ENCODE peak calls at places on chromosomes 12 and 14, in six cellular contexts. P is ovary, K is suprapubic skin, I is endodermal cell, X is dorsolateral prefrontal cortex, M is left lung. O is an unnamed sample.
A peak's percentile ranks its signal among the peaks of the same experiment; 100 is the strongest.

GRCh38 chr12:103840399-103840880 is 594 bp downstream of the NT5DC3 start:
- DNase-seq in P (peak; percentile 64), K (peak; percentile 81), I (no peak), X (no peak), M (peak; percentile 81), O (no peak)

GRCh38 chr12:6871052-6871957 is 1.8 kb downstream of the SPSB2 start:
- DNase-seq in P (no peak), K (no peak), I (peak; percentile 71), X (no peak), M (peak; percentile 86), O (no peak)

GRCh38 chr14:53278602-53279506 is 125.7 kb upstream of the DDHD1 start:
- DNase-seq in P (no peak), K (no peak), I (no peak), X (no peak), M (no peak), O (no peak)

GRCh38 chr12:48286665-48287064 is 64.1 kb downstream of the ZNF641 start:
- DNase-seq in P (no peak), K (no peak), I (peak; percentile 80), X (no peak), M (no peak), O (no peak)

GRCh38 chr12:48388430-48388829 is 37.7 kb upstream of the ZNF641 start:
- DNase-seq in P (no peak), K (no peak), I (no peak), X (no peak), M (no peak), O (no peak)

GRCh38 chr12:30201301-30202160 is 417.8 kb upstream of the TMTC1 start:
- DNase-seq in P (no peak), K (no peak), I (no peak), X (no peak), M (peak; percentile 60), O (no peak)

GRCh38 chr14:50260511-50260910 is 29.1 kb upstream of the SOS2 start:
- DNase-seq in P (no peak), K (no peak), I (peak; percentile 56), X (no peak), M (no peak), O (no peak)

GRCh38 chr12:115944851-115945496 is 332.5 kb downstream of the MED13L start:
- DNase-seq in P (no peak), K (no peak), I (peak; percentile 46), X (no peak), M (no peak), O (no peak)

GRCh38 chr14:21299562-21300130 is 19.8 kb downstream of the RPGRIP1 start:
- DNase-seq in P (no peak), K (no peak), I (no peak), X (no peak), M (no peak), O (no peak)

GRCh38 chr14:95502381-95502950 is 14.0 kb downstream of the SYNE3 start:
- DNase-seq in P (no peak), K (no peak), I (no peak), X (no peak), M (no peak), O (no peak)

DNA sequence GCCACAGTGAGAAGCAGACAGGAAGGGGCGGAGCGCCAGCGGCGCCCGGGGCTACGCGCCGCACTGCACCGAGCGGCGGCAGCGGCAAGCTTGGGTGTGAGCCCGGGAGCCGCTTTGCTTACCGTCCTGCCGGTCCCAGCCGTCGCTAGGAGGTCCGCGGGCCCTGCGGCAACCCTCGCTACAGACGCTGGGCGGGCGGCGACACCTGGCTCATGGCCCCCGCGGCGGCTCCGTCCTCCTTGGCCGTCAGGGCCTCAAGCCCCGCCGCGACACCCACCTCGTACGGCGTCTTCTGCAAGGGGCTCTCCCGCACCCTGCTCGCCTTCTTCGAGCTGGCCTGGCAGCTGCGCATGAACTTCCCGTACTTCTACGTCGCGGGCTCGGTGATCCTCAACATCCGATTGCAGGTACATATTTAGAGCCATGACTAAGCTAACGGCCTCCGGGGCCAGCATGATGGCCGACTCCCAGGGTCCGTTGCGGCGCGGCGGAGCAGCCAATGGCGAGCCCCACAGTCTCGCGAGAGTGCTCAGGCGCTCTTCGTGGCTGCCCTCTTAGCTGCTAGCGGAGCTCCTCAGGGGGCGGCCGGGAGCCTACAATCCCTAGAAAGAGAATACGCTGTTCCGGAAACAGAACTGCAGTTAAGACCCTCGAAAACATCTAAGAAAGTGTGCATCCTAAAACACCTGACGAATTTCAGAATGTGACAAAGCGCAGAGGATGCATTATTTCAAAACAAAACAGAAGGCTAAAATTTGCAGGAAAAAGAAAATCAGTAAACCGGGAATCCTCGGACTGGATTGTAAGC is at the start of gene SMIM10L1:
- DNase-seq in P (peak; percentile 94), K (peak; percentile 94), I (peak; percentile 98), X (peak; percentile 89), M (peak; percentile 96), O (peak; percentile 86)
- TF ChIP-seq CTCF in P (no peak), K (no peak), I (peak; percentile 33), X (peak; percentile 3), M (no peak), O (no peak)

GRCh38 chr12:18246057-18246456 is 15.3 kb upstream of the PIK3C2G start:
- DNase-seq in P (no peak), K (no peak), I (no peak), X (no peak), M (no peak), O (no peak)
- TF ChIP-seq CTCF in P (no peak), K (no peak), I (peak; percentile 82), X (no peak), M (no peak), O (no peak)

GRCh38 chr14:57960946-57961792 is 95.3 kb upstream of the SLC35F4 start:
- DNase-seq in P (no peak), K (no peak), I (no peak), X (no peak), M (no peak), O (no peak)

GRCh38 chr14:57963071-57963470 is 97.2 kb upstream of the SLC35F4 start:
- DNase-seq in P (no peak), K (no peak), I (no peak), X (no peak), M (no peak), O (no peak)

GRCh38 chr14:57957441-57957840 is 91.5 kb upstream of the SLC35F4 start:
- DNase-seq in P (no peak), K (no peak), I (no peak), X (no peak), M (no peak), O (no peak)

GRCh38 chr14:57961793-57962075 is 95.8 kb upstream of the SLC35F4 start:
- DNase-seq in P (no peak), K (no peak), I (no peak), X (no peak), M (no peak), O (no peak)

GRCh38 chr14:57962293-57962996 is 96.6 kb upstream of the SLC35F4 start:
- DNase-seq in P (no peak), K (no peak), I (peak; percentile 91), X (no peak), M (no peak), O (no peak)
- TF ChIP-seq CTCF in P (no peak), K (no peak), I (peak; percentile 78), X (no peak), M (no peak), O (no peak)

DNA sequence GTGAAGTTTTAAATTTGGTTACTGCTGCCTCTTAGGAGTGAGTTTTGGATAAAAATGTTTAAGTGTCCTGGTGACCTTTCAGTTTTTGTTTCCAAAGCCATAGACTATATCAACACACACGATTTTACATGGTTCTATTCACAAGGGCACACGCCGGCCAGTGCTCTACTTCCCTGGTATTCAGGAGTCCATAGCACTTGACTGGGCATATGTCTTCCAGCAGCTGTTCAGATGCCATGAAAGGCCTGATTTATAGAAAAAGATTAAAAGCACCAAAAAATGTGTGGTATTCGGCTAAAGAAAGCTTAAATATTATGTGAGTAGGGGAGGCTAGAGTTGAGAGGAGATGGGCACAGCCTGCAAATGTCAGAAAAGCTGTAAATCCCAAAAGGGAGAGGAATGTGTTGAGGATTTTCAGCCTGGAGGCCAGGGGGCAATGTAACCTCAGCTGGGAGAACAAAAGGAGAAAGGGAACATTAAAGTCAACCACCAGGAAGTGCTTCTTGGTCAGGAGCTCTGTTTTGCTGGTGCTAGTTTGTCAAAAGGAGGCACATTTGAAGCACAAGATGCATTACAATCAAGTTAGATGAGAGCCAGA is 478.4 kb downstream of the RAD51B start:
- DNase-seq in P (no peak), K (no peak), I (peak; percentile 64), X (no peak), M (no peak), O (no peak)
- TF ChIP-seq CTCF in P (no peak), K (no peak), I (peak; percentile 62), X (no peak), M (no peak), O (no peak)

O was measured in natural killer cell.